ENCODE peak calls at places on chromosome 13, in ten cellular contexts. J is dorsolateral prefrontal cortex; L is stimulated activated CD8-positive, alpha-beta memory T cell treated with anti-CD3 and anti-CD28 coated beads, Interleukin-12 subunit alpha, Interleukin-12 subunit beta, amount 100 ng/mL, for 4 hours; D is prostate gland; Q is kidney tubule cell; H is substantia nigra; F is left kidney; C is nucleus accumbens; I is HFFc6; E is pancreas. O is an unnamed sample.
A peak's percentile ranks its signal among the peaks of the same experiment; 100 is the strongest.

GRCh38 chr13:109155301-109155761 is 525.9 kb downstream of the MYO16 start:
- DNase-seq in J (no peak), L (no peak), D (no peak), Q (peak; percentile 80), H (no peak), F (no peak), C (no peak), I (no peak), E (no peak), O (peak; percentile 89)

GRCh38 chr13:75685239-75685697 is 49.1 kb downstream of the LMO7 start:
- DNase-seq in J (no peak), L (no peak), D (peak; percentile 44), Q (peak; percentile 61), H (no peak), F (no peak), C (no peak), I (peak; percentile 92), E (no peak), O (peak; percentile 80)

GRCh38 chr13:100526299-100527030 is 62.1 kb downstream of the GGACT start:
- DNase-seq in J (no peak), L (no peak), D (no peak), Q (no peak), H (no peak), F (peak; percentile 44), C (no peak), I (no peak), E (no peak), O (no peak)

GRCh38 chr13:53920916-53921315 is 892.3 kb downstream of the OLFM4 start:
- DNase-seq in J (no peak), L (no peak), D (no peak), Q (no peak), H (no peak), F (no peak), C (no peak), I (no peak), E (no peak), O (no peak)

GRCh38 chr13:30158774-30159445 is 148.4 kb downstream of the KATNAL1 start:
- DNase-seq in J (no peak), L (no peak), D (no peak), Q (peak; percentile 77), H (no peak), F (no peak), C (no peak), I (peak; percentile 88), E (no peak), O (peak; percentile 65)

GRCh38 chr13:43057653-43058317 is 34.4 kb downstream of the DNAJC15 start:
- DNase-seq in J (no peak), L (no peak), D (no peak), Q (no peak), H (no peak), F (no peak), C (no peak), I (no peak), E (no peak), O (peak; percentile 81)

GRCh38 chr13:43388282-43389034 is 365.1 kb downstream of the DNAJC15 start:
- DNase-seq in J (no peak), L (no peak), D (no peak), Q (peak; percentile 85), H (no peak), F (peak; percentile 62), C (no peak), I (no peak), E (peak; percentile 53), O (no peak)

GRCh38 chr13:36026556-36026955 is 104.6 kb downstream of the DCLK1 start:
- DNase-seq in J (no peak), L (no peak), D (no peak), Q (no peak), H (no peak), F (no peak), C (no peak), I (no peak), E (no peak), O (no peak)

GRCh38 chr13:98445340-98446233 is 131.3 kb downstream of the STK24 start:
- DNase-seq in J (peak; percentile 55), L (peak; percentile 62), D (peak; percentile 55), Q (peak; percentile 71), H (peak; percentile 12), F (peak; percentile 78), C (peak; percentile 31), I (peak; percentile 32), E (peak; percentile 74), O (peak; percentile 34)

GRCh38 chr13:111898956-111899713 is 167.8 kb upstream of the SOX1 start:
- DNase-seq in J (no peak), L (no peak), D (no peak), Q (no peak), H (no peak), F (no peak), C (no peak), I (no peak), E (no peak), O (no peak)

GRCh38 chr13:51970251-51970793 is 40.9 kb downstream of the ATP7B start:
- DNase-seq in J (no peak), L (no peak), D (no peak), Q (no peak), H (no peak), F (no peak), C (no peak), I (no peak), E (no peak), O (no peak)

GRCh38 chr13:100883453-100883852 is 208.9 kb upstream of the TMTC4 start:
- DNase-seq in J (no peak), L (no peak), D (no peak), Q (no peak), H (no peak), F (no peak), C (no peak), I (no peak), E (no peak), O (no peak)

GRCh38 chr13:50991624-50992610 is 82.3 kb downstream of the RNASEH2B start:
- DNase-seq in J (no peak), L (no peak), D (no peak), Q (no peak), H (no peak), F (peak; percentile 88), C (no peak), I (no peak), E (no peak), O (no peak)

GRCh38 chr13:100546713-100547405 is 41.7 kb downstream of the GGACT start:
- DNase-seq in J (no peak), L (no peak), D (no peak), Q (no peak), H (no peak), F (no peak), C (no peak), I (no peak), E (no peak), O (no peak)

O was measured in brain microvascular endothelial cell.